ENCODE peak calls at places on chromosomes 1 and 21, in eight cellular contexts. Z is MCF 10A; D is pancreas; G is GM13976; C is stomach; L is fibroblast of the aortic adventitia; R is CD8-positive, alpha-beta T cell; H is ascending aorta. W is an unnamed sample.
A peak's percentile ranks its signal among the peaks of the same experiment; 100 is the strongest.

GRCh38 chr1:199279107-199279506 is 640.3 kb downstream of the PTPRC start:
- DNase-seq in Z (peak; percentile 39), L (peak; percentile 83), H (no peak), G (no peak), C (no peak), R (no peak), D (no peak), W (no peak)

GRCh38 chr1:177351361-177352108 is 180.8 kb downstream of the BRINP2 start:
- DNase-seq in L (no peak), R (no peak), C (peak; percentile 26), D (no peak), Z (no peak), G (no peak), H (no peak), W (no peak)

GRCh38 chr1:41588334-41588875 is 103.9 kb upstream of the EDN2 start:
- DNase-seq in H (no peak), C (peak; percentile 17), R (no peak), D (no peak), Z (no peak), G (no peak), L (no peak), W (no peak)

GRCh38 chr1:197907846-197908616 is 5.6 kb downstream of the C1orf53 start:
- DNase-seq in Z (no peak), G (no peak), D (no peak), L (no peak), C (no peak), H (no peak), R (no peak), W (no peak)

GRCh38 chr1:235093013-235093618 is 35.5 kb downstream of the TOMM20 start:
- DNase-seq in R (no peak), G (peak; percentile 49), Z (no peak), L (peak; percentile 79), D (no peak), C (peak; percentile 40), H (peak; percentile 69), W (no peak)

GRCh38 chr1:246947255-246947654 is 15.5 kb upstream of the AHCTF1 start:
- DNase-seq in R (no peak), G (no peak), H (peak; percentile 94), L (peak; percentile 37), C (peak; percentile 26), D (no peak), Z (peak; percentile 99), W (no peak)

GRCh38 chr1:173150795-173151194 is 56.3 kb downstream of the TNFSF4 start:
- DNase-seq in G (no peak), R (no peak), L (no peak), D (no peak), H (no peak), C (no peak), Z (no peak), W (no peak)

GRCh38 chr1:195394567-195394966 is 1213.7 kb downstream of the KCNT2 start:
- DNase-seq in H (no peak), D (no peak), Z (no peak), L (no peak), C (no peak), R (no peak), G (no peak), W (no peak)

GRCh38 chr1:24705260-24706073 is 39.8 kb upstream of the CLIC4 start:
- DNase-seq in H (peak; percentile 76), L (peak; percentile 93), C (peak; percentile 85), Z (peak; percentile 98), R (no peak), D (peak; percentile 83), G (peak; percentile 82), W (peak; percentile 33)

GRCh38 chr1:160125761-160126160 is 10.2 kb downstream of the ATP1A2 start:
- DNase-seq in Z (peak; percentile 43), R (no peak), L (peak; percentile 25), D (no peak), G (no peak), C (no peak), H (no peak), W (no peak)

GRCh38 chr1:211420389-211420788 is 71.6 kb downstream of the RD3 start:
- DNase-seq in C (no peak), G (no peak), L (peak; percentile 12), D (no peak), R (no peak), H (no peak), Z (peak; percentile 85), W (no peak)

GRCh38 chr1:151475175-151475574 is 15.9 kb upstream of the POGZ start:
- DNase-seq in H (no peak), G (peak; percentile 82), L (no peak), D (no peak), R (no peak), Z (no peak), C (no peak), W (no peak)

GRCh38 chr1:23198373-23198772 is 18.9 kb downstream of the HTR1D start:
- DNase-seq in Z (peak; percentile 85), D (no peak), C (no peak), H (no peak), R (no peak), L (peak; percentile 90), G (no peak), W (no peak)

GRCh38 chr1:91559838-91560514 is 59.3 kb downstream of the CDC7 start:
- DNase-seq in Z (no peak), G (no peak), H (no peak), D (no peak), R (no peak), L (no peak), C (no peak), W (no peak)

GRCh38 chr1:161096015-161096414 is 2.1 kb upstream of the KLHDC9 start:
- DNase-seq in H (no peak), D (no peak), L (no peak), G (peak; percentile 64), R (no peak), Z (no peak), C (no peak), W (no peak)

GRCh38 chr1:215958836-215959235 is 391.7 kb downstream of the KCTD3 start:
- DNase-seq in D (no peak), G (no peak), Z (no peak), L (peak; percentile 2), C (no peak), H (no peak), R (no peak), W (no peak)

GRCh38 chr1:203464226-203464625 is 11.4 kb upstream of the PRELP start:
- DNase-seq in G (no peak), D (no peak), R (no peak), C (no peak), Z (peak; percentile 52), H (peak; percentile 84), L (no peak), W (no peak)

GRCh38 chr1:222739929-222740328 is 2.9 kb downstream of the FAM177B start:
- DNase-seq in D (no peak), C (no peak), L (no peak), H (no peak), Z (no peak), G (no peak), R (no peak), W (no peak)

GRCh38 chr1:233518344-233518743 is 95.6 kb upstream of the KCNK1 start:
- DNase-seq in H (no peak), C (peak; percentile 42), G (peak; percentile 46), Z (peak; percentile 83), L (peak; percentile 25), D (no peak), R (no peak), W (no peak)

GRCh38 chr21:45977396-45977795 is 4.2 kb upstream of the COL6A1 start:
- DNase-seq in H (peak; percentile 73), R (no peak), Z (no peak), G (no peak), L (no peak), D (peak; percentile 61), C (peak; percentile 23), W (no peak)

DNA sequence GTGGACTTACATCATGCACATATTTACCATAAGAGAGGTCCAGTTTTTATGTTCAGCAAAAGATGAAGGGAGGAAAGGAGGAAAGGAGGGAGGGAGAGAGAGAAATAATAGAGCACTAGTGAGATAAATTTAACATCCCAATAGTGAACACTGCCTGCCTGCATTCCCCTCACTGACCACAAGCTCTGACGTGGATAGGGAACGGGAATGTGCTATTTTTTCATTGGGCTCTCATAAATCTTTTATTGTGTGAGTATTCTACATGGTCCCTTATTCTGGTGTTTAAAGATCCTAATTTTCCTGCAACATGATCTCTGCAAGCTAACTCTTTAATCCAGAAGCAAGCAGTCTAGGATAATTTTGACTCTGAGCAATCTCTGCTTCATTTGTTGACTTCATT is 82.2 kb downstream of the TTC3 start:
- DNase-seq in C (no peak), R (no peak), Z (no peak), L (peak; percentile 18), G (no peak), H (no peak), D (no peak), W (no peak)
- TF ChIP-seq CTCF in C (no peak), R (no peak), Z (no peak), L (no peak), G (no peak), H (no peak), D (no peak), W (no peak)

GRCh38 chr1:54872041-54872342 is 15.0 kb downstream of the DHCR24 start:
- DNase-seq in D (no peak), H (no peak), G (no peak), C (no peak), Z (no peak), L (no peak), R (no peak), W (no peak)
- TF ChIP-seq CTCF in D (no peak), H (no peak), G (no peak), C (no peak), Z (no peak), L (no peak), R (no peak), W (no peak)

GRCh38 chr21:42892931-42893660 is at the start of gene NDUFV3:
- DNase-seq in R (peak; percentile 100), D (peak; percentile 100), C (peak; percentile 100), L (peak; percentile 96), H (peak; percentile 100), Z (peak; percentile 99), G (peak; percentile 100), W (peak; percentile 99)
- TF ChIP-seq CTCF in R (no peak), D (no peak), C (no peak), L (no peak), H (no peak), Z (no peak), G (no peak), W (no peak)

GRCh38 chr1:156948708-156949107 is 28.3 kb downstream of the LRRC71 start:
- DNase-seq in C (no peak), Z (no peak), R (no peak), H (peak; percentile 46), L (no peak), G (no peak), D (no peak), W (no peak)
- TF ChIP-seq CTCF in C (no peak), Z (peak; percentile 5), R (no peak), H (no peak), L (peak; percentile 12), G (no peak), D (no peak), W (no peak)